ENCODE peak calls at places on chromosome 2, in nine cellular contexts. One of them, this sample, is unnamed.

GRCh38 chr2:65639156-65639876 is 206.9 kb upstream of the SPRED2 start:
- DNase-seq in esophagus squamous epithelium: no peak
- DNase-seq in thoracic aorta: no peak
- DNase-seq in endodermal cell: no peak
- DNase-seq in RWPE1: peak
- DNase-seq in aorta: no peak
- DNase-seq in HCT116: no peak
- DNase-seq in GM23248: peak
- DNase-seq in CD4-positive, alpha-beta T cell: no peak
- DNase-seq in this sample: no peak

GRCh38 chr2:102366406-102367112 is 11.0 kb downstream of the IL18R1 start:
- DNase-seq in esophagus squamous epithelium: no peak
- DNase-seq in thoracic aorta: no peak
- DNase-seq in endodermal cell: no peak
- DNase-seq in RWPE1: no peak
- DNase-seq in aorta: no peak
- DNase-seq in HCT116: no peak
- DNase-seq in GM23248: no peak
- DNase-seq in CD4-positive, alpha-beta T cell: no peak
- DNase-seq in this sample: no peak

GRCh38 chr2:111042772-111043771 is 77.6 kb upstream of the BCL2L11 start:
- DNase-seq in esophagus squamous epithelium: no peak
- DNase-seq in thoracic aorta: no peak
- DNase-seq in endodermal cell: peak
- DNase-seq in RWPE1: no peak
- DNase-seq in aorta: no peak
- DNase-seq in HCT116: no peak
- DNase-seq in GM23248: no peak
- DNase-seq in CD4-positive, alpha-beta T cell: no peak
- DNase-seq in this sample: no peak

GRCh38 chr2:210475726-210476125 is 833 bp downstream of the LANCL1 start:
- DNase-seq in esophagus squamous epithelium: no peak
- DNase-seq in thoracic aorta: no peak
- DNase-seq in endodermal cell: no peak
- DNase-seq in RWPE1: no peak
- DNase-seq in aorta: no peak
- DNase-seq in HCT116: no peak
- DNase-seq in GM23248: peak
- DNase-seq in CD4-positive, alpha-beta T cell: no peak
- DNase-seq in this sample: no peak

GRCh38 chr2:149715005-149715592 is 127.5 kb upstream of the MMADHC start:
- DNase-seq in esophagus squamous epithelium: no peak
- DNase-seq in thoracic aorta: no peak
- DNase-seq in endodermal cell: peak
- DNase-seq in RWPE1: peak
- DNase-seq in aorta: no peak
- DNase-seq in HCT116: peak
- DNase-seq in GM23248: peak
- DNase-seq in CD4-positive, alpha-beta T cell: no peak
- DNase-seq in this sample: no peak

GRCh38 chr2:68653538-68653982 is 10.2 kb downstream of the PROKR1 start:
- DNase-seq in esophagus squamous epithelium: no peak
- DNase-seq in thoracic aorta: no peak
- DNase-seq in endodermal cell: no peak
- DNase-seq in RWPE1: peak
- DNase-seq in aorta: no peak
- DNase-seq in HCT116: no peak
- DNase-seq in GM23248: no peak
- DNase-seq in CD4-positive, alpha-beta T cell: no peak
- DNase-seq in this sample: no peak

GRCh38 chr2:128491845-128492244 is 173.2 kb upstream of the HS6ST1 start:
- DNase-seq in esophagus squamous epithelium: no peak
- DNase-seq in thoracic aorta: no peak
- DNase-seq in endodermal cell: peak
- DNase-seq in RWPE1: no peak
- DNase-seq in aorta: no peak
- DNase-seq in HCT116: no peak
- DNase-seq in GM23248: no peak
- DNase-seq in CD4-positive, alpha-beta T cell: no peak
- DNase-seq in this sample: no peak

GRCh38 chr2:24019729-24020128 is 9.8 kb downstream of the MFSD2B start:
- DNase-seq in esophagus squamous epithelium: no peak
- DNase-seq in thoracic aorta: no peak
- DNase-seq in endodermal cell: no peak
- DNase-seq in RWPE1: no peak
- DNase-seq in aorta: no peak
- DNase-seq in HCT116: no peak
- DNase-seq in GM23248: no peak
- DNase-seq in CD4-positive, alpha-beta T cell: no peak
- DNase-seq in this sample: no peak

GRCh38 chr2:144217853-144218633 is 301.9 kb downstream of the ZEB2 start:
- DNase-seq in esophagus squamous epithelium: no peak
- DNase-seq in thoracic aorta: no peak
- DNase-seq in endodermal cell: no peak
- DNase-seq in RWPE1: no peak
- DNase-seq in aorta: no peak
- DNase-seq in HCT116: no peak
- DNase-seq in GM23248: peak
- DNase-seq in CD4-positive, alpha-beta T cell: no peak
- DNase-seq in this sample: no peak

GRCh38 chr2:217852812-217853211 is 150.0 kb downstream of the TNS1 start:
- DNase-seq in esophagus squamous epithelium: no peak
- DNase-seq in thoracic aorta: no peak
- DNase-seq in endodermal cell: no peak
- DNase-seq in RWPE1: no peak
- DNase-seq in aorta: peak
- DNase-seq in HCT116: no peak
- DNase-seq in GM23248: no peak
- DNase-seq in CD4-positive, alpha-beta T cell: no peak
- DNase-seq in this sample: no peak

DNA sequence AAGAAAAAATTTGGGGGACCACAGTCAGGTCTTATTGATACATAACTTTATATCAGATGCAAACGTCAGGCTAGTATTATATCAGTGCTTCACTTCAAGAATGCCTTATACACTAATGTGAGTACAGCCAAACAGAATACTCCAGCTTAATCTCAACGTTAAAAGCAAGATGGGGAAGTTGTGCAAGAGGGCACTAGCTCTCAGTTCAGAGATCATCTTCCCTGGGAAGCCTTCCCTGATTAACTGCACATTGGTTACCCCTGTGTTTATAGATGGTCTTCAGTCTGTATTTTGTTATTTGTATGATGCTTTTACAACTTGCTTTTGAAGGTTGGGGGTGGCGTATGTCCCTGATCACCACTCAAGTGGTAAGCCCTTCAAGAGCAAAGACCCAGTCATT is 11.4 kb downstream of the EPAS1 start:
- DNase-seq in esophagus squamous epithelium: no peak
- DNase-seq in thoracic aorta: no peak
- DNase-seq in endodermal cell: no peak
- DNase-seq in RWPE1: no peak
- DNase-seq in aorta: no peak
- DNase-seq in HCT116: no peak
- DNase-seq in GM23248: no peak
- DNase-seq in CD4-positive, alpha-beta T cell: no peak
- DNase-seq in this sample: no peak
- H3K27ac ChIP-seq in esophagus squamous epithelium: peak
- H3K27ac ChIP-seq in thoracic aorta: peak
- H3K27ac ChIP-seq in endodermal cell: no peak
- H3K27ac ChIP-seq in RWPE1: no peak
- H3K27ac ChIP-seq in aorta: no peak
- H3K27ac ChIP-seq in HCT116: no peak
- H3K27ac ChIP-seq in GM23248: no peak
- H3K27ac ChIP-seq in CD4-positive, alpha-beta T cell: no peak
- H3K27ac ChIP-seq in this sample: peak

DNA sequence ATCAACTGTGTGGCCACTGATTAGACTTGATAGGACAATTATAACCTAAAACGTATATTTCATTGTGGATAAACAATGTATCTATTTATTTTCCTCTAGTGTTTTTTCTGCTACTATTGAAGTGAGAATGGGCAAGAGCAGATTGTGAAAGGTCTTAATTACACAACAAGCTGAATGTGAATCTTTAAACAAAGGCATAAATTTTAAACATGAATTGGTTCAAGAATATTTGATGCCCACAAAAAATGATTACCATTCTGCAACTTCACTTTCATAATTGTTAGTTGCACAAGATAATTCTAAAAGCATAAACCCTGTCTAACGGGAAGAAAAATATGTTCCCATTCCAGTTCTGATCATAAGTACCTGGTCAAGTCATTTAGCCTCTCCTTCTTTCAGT is 285.6 kb downstream of the GULP1 start:
- DNase-seq in esophagus squamous epithelium: no peak
- DNase-seq in thoracic aorta: no peak
- DNase-seq in endodermal cell: no peak
- DNase-seq in RWPE1: no peak
- DNase-seq in aorta: no peak
- DNase-seq in HCT116: no peak
- DNase-seq in GM23248: no peak
- DNase-seq in CD4-positive, alpha-beta T cell: no peak
- DNase-seq in this sample: no peak
- H3K27ac ChIP-seq in esophagus squamous epithelium: peak
- H3K27ac ChIP-seq in thoracic aorta: no peak
- H3K27ac ChIP-seq in endodermal cell: no peak
- H3K27ac ChIP-seq in RWPE1: no peak
- H3K27ac ChIP-seq in aorta: no peak
- H3K27ac ChIP-seq in HCT116: no peak
- H3K27ac ChIP-seq in GM23248: no peak
- H3K27ac ChIP-seq in CD4-positive, alpha-beta T cell: no peak
- H3K27ac ChIP-seq in this sample: no peak

GRCh38 chr2:172215172-172215935 is 112.7 kb upstream of the DLX2 start:
- DNase-seq in esophagus squamous epithelium: no peak
- DNase-seq in thoracic aorta: no peak
- DNase-seq in endodermal cell: no peak
- DNase-seq in RWPE1: no peak
- DNase-seq in aorta: no peak
- DNase-seq in HCT116: no peak
- DNase-seq in GM23248: no peak
- DNase-seq in CD4-positive, alpha-beta T cell: no peak
- DNase-seq in this sample: no peak
- H3K27ac ChIP-seq in esophagus squamous epithelium: peak
- H3K27ac ChIP-seq in thoracic aorta: no peak
- H3K27ac ChIP-seq in endodermal cell: peak
- H3K27ac ChIP-seq in RWPE1: peak
- H3K27ac ChIP-seq in aorta: no peak
- H3K27ac ChIP-seq in HCT116: no peak
- H3K27ac ChIP-seq in GM23248: no peak
- H3K27ac ChIP-seq in CD4-positive, alpha-beta T cell: no peak
- H3K27ac ChIP-seq in this sample: peak

GRCh38 chr2:85288244-85288725 is 39.5 kb downstream of the TGOLN2 start:
- DNase-seq in esophagus squamous epithelium: no peak
- DNase-seq in thoracic aorta: no peak
- DNase-seq in endodermal cell: no peak
- DNase-seq in RWPE1: peak
- DNase-seq in aorta: peak
- DNase-seq in HCT116: peak
- DNase-seq in GM23248: peak
- DNase-seq in CD4-positive, alpha-beta T cell: no peak
- DNase-seq in this sample: peak
- H3K27ac ChIP-seq in esophagus squamous epithelium: peak
- H3K27ac ChIP-seq in thoracic aorta: no peak
- H3K27ac ChIP-seq in endodermal cell: no peak
- H3K27ac ChIP-seq in RWPE1: peak
- H3K27ac ChIP-seq in aorta: no peak
- H3K27ac ChIP-seq in HCT116: peak
- H3K27ac ChIP-seq in GM23248: no peak
- H3K27ac ChIP-seq in CD4-positive, alpha-beta T cell: no peak
- H3K27ac ChIP-seq in this sample: peak

This sample was measured in epithelial cell of prostate.